ENCODE peak calls at places on chromosomes 7 and 10, in six cellular contexts. K, L, H, J, B and U are unnamed samples.

GRCh38 chr7:2312272-2312929 is 1.8 kb downstream of the SNX8 start:
- DNase-seq in B (no peak), J (no peak), H (no peak), K (no peak), L (no peak), U (no peak)

GRCh38 chr7:94295805-94296204 is 98.9 kb upstream of the COL1A2 start:
- DNase-seq in L (peak; percentile 64), H (peak; percentile 76), J (peak; percentile 32), K (no peak), B (peak; percentile 91), U (peak; percentile 87)

GRCh38 chr10:124323145-124323725 is 95.5 kb downstream of the OAT start:
- DNase-seq in J (peak; percentile 15), H (no peak), B (peak; percentile 37), K (no peak), L (no peak), U (peak; percentile 28)

GRCh38 chr7:75969182-75969581 is 25.2 kb downstream of the TMEM120A start:
- DNase-seq in H (no peak), J (no peak), B (no peak), L (no peak), K (no peak), U (no peak)

GRCh38 chr7:43248961-43249807 is 136.7 kb downstream of the HECW1 start:
- DNase-seq in J (peak; percentile 80), L (no peak), H (no peak), K (peak; percentile 62), B (peak; percentile 9), U (peak; percentile 89)

GRCh38 chr10:15897282-15897681 is 37.0 kb upstream of the MINDY3 start:
- DNase-seq in H (peak; percentile 52), J (no peak), B (peak; percentile 30), L (peak; percentile 32), K (no peak), U (peak; percentile 12)

GRCh38 chr10:94006591-94007550 is 13.1 kb downstream of the PLCE1 start:
- DNase-seq in J (no peak), B (peak; percentile 94), H (peak; percentile 55), K (peak; percentile 42), L (peak; percentile 52), U (peak; percentile 98)

GRCh38 chr10:77692782-77693181 is 55.2 kb upstream of the KCNMA1 start:
- DNase-seq in K (no peak), J (no peak), B (peak; percentile 55), L (peak; percentile 36), H (no peak), U (peak; percentile 28)

GRCh38 chr7:5419523-5420107 is 4.0 kb downstream of the TNRC18 start:
- DNase-seq in H (no peak), K (peak; percentile 63), L (no peak), B (no peak), J (no peak), U (no peak)

GRCh38 chr7:116196947-116197346 is 13.4 kb upstream of the TES start:
- DNase-seq in J (no peak), H (no peak), K (no peak), B (no peak), L (no peak), U (no peak)

GRCh38 chr7:108722561-108722960 is 152.9 kb downstream of the DNAJB9 start:
- DNase-seq in J (no peak), K (no peak), B (no peak), H (no peak), L (no peak), U (no peak)

GRCh38 chr7:102432476-102433318 is 678 bp upstream of the ORAI2 start:
- DNase-seq in K (no peak), L (peak; percentile 14), B (no peak), H (no peak), J (no peak), U (no peak)

GRCh38 chr10:47409171-47409865 is 25.2 kb upstream of the ZNF488 start:
- DNase-seq in H (no peak), B (no peak), J (no peak), L (no peak), K (no peak), U (no peak)

GRCh38 chr10:96292971-96293909 is 11.0 kb upstream of the DNTT start:
- DNase-seq in J (peak; percentile 43), K (no peak), L (peak; percentile 68), H (peak; percentile 74), B (peak; percentile 59), U (peak; percentile 27)

GRCh38 chr7:32299133-32299702 is 191.0 kb downstream of the LSM5 start:
- DNase-seq in J (no peak), B (peak; percentile 11), L (no peak), H (no peak), K (no peak), U (peak; percentile 12)

GRCh38 chr10:88990528-88991160 is at the start of gene FAS:
- DNase-seq in L (no peak), H (peak; percentile 88), B (peak; percentile 85), J (peak; percentile 39), K (peak; percentile 53), U (peak; percentile 87)

GRCh38 chr7:76234931-76235441 is 33.3 kb downstream of the SRRM3 start:
- DNase-seq in J (peak; percentile 85), K (peak; percentile 63), B (peak; percentile 90), H (peak; percentile 20), L (peak; percentile 57), U (no peak)

GRCh38 chr7:112282476-112283188 is 76.1 kb downstream of the ZNF277 start:
- DNase-seq in K (no peak), L (peak; percentile 38), J (no peak), B (no peak), H (no peak), U (no peak)

GRCh38 chr10:18658301-18658991 is 785 bp upstream of the ARL5B start:
- DNase-seq in L (peak; percentile 52), H (no peak), B (peak; percentile 56), K (no peak), J (no peak), U (no peak)

GRCh38 chr10:70331486-70332268 is 47.9 kb upstream of the NPFFR1 start:
- DNase-seq in K (peak; percentile 81), L (peak; percentile 99), B (peak; percentile 96), H (peak; percentile 98), J (peak; percentile 67), U (peak; percentile 99)

GRCh38 chr7:21507627-21508343 is 35.1 kb upstream of the DNAH11 start:
- DNase-seq in H (peak; percentile 23), K (peak; percentile 80), L (peak; percentile 19), B (peak; percentile 63), J (peak; percentile 27), U (peak; percentile 27)

GRCh38 chr10:17872191-17873091 is 63.3 kb downstream of the MRC1 start:
- DNase-seq in K (no peak), H (no peak), B (peak; percentile 60), J (peak; percentile 17), L (peak; percentile 9), U (peak; percentile 10)

GRCh38 chr10:33211123-33211878 is 123.2 kb downstream of the NRP1 start:
- DNase-seq in B (peak; percentile 89), L (no peak), H (peak; percentile 24), K (no peak), J (no peak), U (peak; percentile 39)

GRCh38 chr7:133091943-133092464 is 10.1 kb upstream of the CHCHD3 start:
- DNase-seq in B (no peak), K (no peak), J (no peak), L (no peak), H (no peak), U (no peak)

GRCh38 chr10:95394161-95394880 is 103.5 kb upstream of the PDLIM1 start:
- DNase-seq in L (peak; percentile 99), K (peak; percentile 56), H (peak; percentile 22), J (no peak), B (no peak), U (peak; percentile 92)

GRCh38 chr7:147535619-147536200 is 1054.9 kb upstream of the C7orf33 start:
- DNase-seq in H (peak; percentile 28), L (no peak), B (peak; percentile 50), J (no peak), K (no peak), U (no peak)

GRCh38 chr10:122713091-122713885 is 13.6 kb upstream of the C10orf120 start:
- DNase-seq in K (no peak), H (no peak), B (no peak), L (no peak), J (no peak), U (no peak)

GRCh38 chr7:110130669-110131068 is 960.3 kb upstream of the LRRN3 start:
- DNase-seq in L (peak; percentile 6), K (no peak), J (no peak), H (peak; percentile 14), B (no peak), U (no peak)